ENCODE peak calls at places on chromosomes 6 and 20, in six cellular contexts. J, X, M, R, C and V are unnamed samples.

GRCh38 chr20:35620818-35621559 is 5.4 kb downstream of the SPAG4 start:
- DNase-seq in J (no peak), X (no peak), M (no peak), R (no peak), C (no peak), V (no peak)

GRCh38 chr20:42082611-42083010 is 464.4 kb upstream of the CHD6 start:
- DNase-seq in J (no peak), X (no peak), M (peak), R (no peak), C (no peak), V (no peak)

GRCh38 chr6:129032602-129033001 is 149.7 kb downstream of the LAMA2 start:
- DNase-seq in J (no peak), X (no peak), M (peak), R (peak), C (no peak), V (peak)

GRCh38 chr20:60424267-60424904 is 466.2 kb downstream of the CDH26 start:
- DNase-seq in J (no peak), X (no peak), M (no peak), R (no peak), C (no peak), V (peak)

GRCh38 chr6:16276991-16277981 is 38.9 kb downstream of the GMPR start:
- DNase-seq in J (peak), X (peak), M (peak), R (peak), C (peak), V (peak)

GRCh38 chr6:111260570-111261298 is 173.4 kb downstream of the SLC16A10 start:
- DNase-seq in J (no peak), X (peak), M (no peak), R (no peak), C (no peak), V (no peak)

GRCh38 chr6:124882580-124883393 is 79.5 kb upstream of the RNF217 start:
- DNase-seq in J (no peak), X (peak), M (peak), R (peak), C (no peak), V (no peak)

GRCh38 chr20:2761885-2762284 is 38.5 kb downstream of the CPXM1 start:
- DNase-seq in J (no peak), X (no peak), M (no peak), R (peak), C (no peak), V (no peak)

GRCh38 chr6:17334265-17334664 is 53.1 kb downstream of the RBM24 start:
- DNase-seq in J (no peak), X (peak), M (peak), R (peak), C (no peak), V (no peak)

GRCh38 chr6:135086414-135086764 is 31.8 kb upstream of the HBS1L start:
- DNase-seq in J (no peak), X (no peak), M (no peak), R (no peak), C (no peak), V (no peak)

GRCh38 chr6:14542670-14543366 is 425.2 kb downstream of the CD83 start:
- DNase-seq in J (peak), X (peak), M (peak), R (peak), C (peak), V (peak)

GRCh38 chr20:18902181-18902725 is 88.7 kb downstream of the SCP2D1 start:
- DNase-seq in J (no peak), X (no peak), M (no peak), R (no peak), C (no peak), V (no peak)

GRCh38 chr6:141048451-141048850 is 1084.3 kb upstream of the GJE1 start:
- DNase-seq in J (no peak), X (no peak), M (no peak), R (no peak), C (no peak), V (no peak)

GRCh38 chr20:43955244-43956191 is 40.9 kb downstream of the TOX2 start:
- DNase-seq in J (no peak), X (peak), M (peak), R (peak), C (peak), V (peak)

GRCh38 chr6:84967389-84967788 is 203.0 kb upstream of the TBX18 start:
- DNase-seq in J (no peak), X (peak), M (peak), R (peak), C (peak), V (peak)

GRCh38 chr20:35617397-35618031 is 1.9 kb downstream of the SPAG4 start:
- DNase-seq in J (peak), X (peak), M (peak), R (peak), C (peak), V (peak)

GRCh38 chr6:108805611-108806181 is 42.5 kb upstream of the ARMC2 start:
- DNase-seq in J (no peak), X (no peak), M (no peak), R (no peak), C (no peak), V (no peak)

GRCh38 chr6:30752164-30752927 is 8.0 kb upstream of the IER3 start:
- DNase-seq in J (no peak), X (peak), M (peak), R (peak), C (peak), V (peak)

GRCh38 chr6:31307669-31308049 is 35.8 kb upstream of the HLA-C start:
- DNase-seq in J (no peak), X (no peak), M (no peak), R (no peak), C (no peak), V (no peak)

GRCh38 chr20:23149623-23150279 is 63.6 kb upstream of the CD93 start:
- DNase-seq in J (no peak), X (no peak), M (no peak), R (no peak), C (no peak), V (no peak)

GRCh38 chr6:170139531-170139930 is 151.3 kb downstream of the DLL1 start:
- DNase-seq in J (no peak), X (no peak), M (no peak), R (no peak), C (no peak), V (no peak)

GRCh38 chr20:37251836-37252477 is 9.7 kb downstream of the GHRH start:
- DNase-seq in J (no peak), X (no peak), M (no peak), R (no peak), C (no peak), V (no peak)

GRCh38 chr6:11215773-11216172 is 16.7 kb downstream of the NEDD9 start:
- DNase-seq in J (no peak), X (no peak), M (no peak), R (no peak), C (no peak), V (no peak)